ENCODE peak calls at places on chromosomes 7 and 10, in six cellular contexts. Q is sigmoid colon, E is cardiac muscle cell, Z is pancreas, W is IMR-90, S is Peyer's patch. B is an unnamed sample. For H3K4me1, the result is how much of the 10 kb centered on the place peaks cover.

GRCh38 chr10:51371725-51372124 is 297.4 kb downstream of the PRKG1 start:
- DNase-seq in Q (no peak), E (no peak), Z (no peak), W (no peak), S (no peak), B (no peak)

GRCh38 chr10:3169271-3169670 is 3.3 kb downstream of the PITRM1 start:
- DNase-seq in Q (no peak), E (no peak), Z (no peak), W (no peak), S (no peak), B (no peak)

GRCh38 chr10:60110739-60111138 is 204.4 kb upstream of the CCDC6 start:
- DNase-seq in Q (no peak), E (no peak), Z (no peak), W (no peak), S (no peak), B (no peak)

GRCh38 chr10:109427421-109427820 is 495.9 kb downstream of the XPNPEP1 start:
- DNase-seq in Q (no peak), E (no peak), Z (no peak), W (peak), S (no peak), B (peak)

GRCh38 chr7:142697270-142697669 is 52.0 kb upstream of the PRSS1 start:
- DNase-seq in Q (no peak), E (no peak), Z (no peak), W (no peak), S (no peak), B (no peak)

GRCh38 chr10:88989824-88990527 is 622 bp upstream of the FAS start:
- DNase-seq in Q (peak), E (peak), Z (no peak), W (peak), S (no peak), B (no peak)

GRCh38 chr7:142188159-142188558 is 69.7 kb downstream of the PRSS58 start:
- DNase-seq in Q (no peak), E (no peak), Z (no peak), W (no peak), S (no peak), B (no peak)

GRCh38 chr7:84314263-84314662 is 119.7 kb upstream of the SEMA3A start:
- DNase-seq in Q (no peak), E (no peak), Z (no peak), W (no peak), S (no peak), B (no peak)

GRCh38 chr10:122853665-122854313 is 8.1 kb upstream of the CUZD1 start:
- DNase-seq in Q (no peak), E (no peak), Z (no peak), W (peak), S (no peak), B (no peak)

GRCh38 chr7:112888781-112889180 is 98.6 kb upstream of the TMEM168 start:
- DNase-seq in Q (no peak), E (no peak), Z (no peak), W (no peak), S (no peak), B (no peak)

GRCh38 chr7:129176853-129177369 is 11.5 kb upstream of the SMO start:
- DNase-seq in Q (no peak), E (no peak), Z (no peak), W (no peak), S (no peak), B (no peak)

GRCh38 chr10:79405221-79405994 is 40.0 kb downstream of the ZCCHC24 start:
- DNase-seq in Q (peak), E (peak), Z (no peak), W (no peak), S (no peak), B (no peak)

GRCh38 chr7:149450821-149451220 is 10.0 kb downstream of the ZNF777 start:
- DNase-seq in Q (no peak), E (no peak), Z (no peak), W (no peak), S (no peak), B (no peak)

GRCh38 chr7:127872122-127872521 is 159.1 kb downstream of the LRRC4 start:
- DNase-seq in Q (no peak), E (no peak), Z (no peak), W (no peak), S (no peak), B (no peak)

GRCh38 chr10:14380746-14381145 is 50.0 kb upstream of the FRMD4A start:
- DNase-seq in Q (no peak), E (no peak), Z (peak), W (no peak), S (no peak), B (no peak)

GRCh38 chr7:10022957-10023356 is 950.7 kb upstream of the PHF14 start:
- DNase-seq in Q (no peak), E (no peak), Z (peak), W (no peak), S (no peak), B (peak)

GRCh38 chr7:14196555-14196954 is 207.1 kb upstream of the ETV1 start:
- DNase-seq in Q (no peak), E (peak), Z (no peak), W (peak), S (no peak), B (no peak)

GRCh38 chr10:103745264-103746247 is 109.8 kb downstream of the SH3PXD2A start:
- DNase-seq in Q (no peak), E (no peak), Z (no peak), W (peak), S (peak), B (peak)

GRCh38 chr7:96499532-96499931 is 177.6 kb upstream of the SLC25A13 start:
- DNase-seq in Q (no peak), E (no peak), Z (no peak), W (no peak), S (no peak), B (no peak)

GRCh38 chr10:80324086-80324485 is 32.5 kb downstream of the DYDC1 start:
- DNase-seq in Q (no peak), E (peak), Z (no peak), W (peak), S (no peak), B (no peak)

GRCh38 chr10:78846770-78847169 is 222.0 kb upstream of the ZMIZ1 start:
- DNase-seq in Q (peak), E (no peak), Z (no peak), W (no peak), S (no peak), B (no peak)

GRCh38 chr7:66847879-66848810 is 72.9 kb upstream of the TMEM248 start:
- DNase-seq in Q (no peak), E (peak), Z (no peak), W (peak), S (no peak), B (no peak)

GRCh38 chr7:66840316-66840715 is 80.7 kb upstream of the TMEM248 start:
- DNase-seq in Q (peak), E (no peak), Z (no peak), W (no peak), S (no peak), B (no peak)

GRCh38 chr7:66845382-66846095 is 75.5 kb upstream of the TMEM248 start:
- DNase-seq in Q (no peak), E (peak), Z (peak), W (no peak), S (no peak), B (peak)

GRCh38 chr7:66841898-66842297 is 79.1 kb upstream of the TMEM248 start:
- DNase-seq in Q (peak), E (no peak), Z (no peak), W (no peak), S (no peak), B (no peak)

DNA sequence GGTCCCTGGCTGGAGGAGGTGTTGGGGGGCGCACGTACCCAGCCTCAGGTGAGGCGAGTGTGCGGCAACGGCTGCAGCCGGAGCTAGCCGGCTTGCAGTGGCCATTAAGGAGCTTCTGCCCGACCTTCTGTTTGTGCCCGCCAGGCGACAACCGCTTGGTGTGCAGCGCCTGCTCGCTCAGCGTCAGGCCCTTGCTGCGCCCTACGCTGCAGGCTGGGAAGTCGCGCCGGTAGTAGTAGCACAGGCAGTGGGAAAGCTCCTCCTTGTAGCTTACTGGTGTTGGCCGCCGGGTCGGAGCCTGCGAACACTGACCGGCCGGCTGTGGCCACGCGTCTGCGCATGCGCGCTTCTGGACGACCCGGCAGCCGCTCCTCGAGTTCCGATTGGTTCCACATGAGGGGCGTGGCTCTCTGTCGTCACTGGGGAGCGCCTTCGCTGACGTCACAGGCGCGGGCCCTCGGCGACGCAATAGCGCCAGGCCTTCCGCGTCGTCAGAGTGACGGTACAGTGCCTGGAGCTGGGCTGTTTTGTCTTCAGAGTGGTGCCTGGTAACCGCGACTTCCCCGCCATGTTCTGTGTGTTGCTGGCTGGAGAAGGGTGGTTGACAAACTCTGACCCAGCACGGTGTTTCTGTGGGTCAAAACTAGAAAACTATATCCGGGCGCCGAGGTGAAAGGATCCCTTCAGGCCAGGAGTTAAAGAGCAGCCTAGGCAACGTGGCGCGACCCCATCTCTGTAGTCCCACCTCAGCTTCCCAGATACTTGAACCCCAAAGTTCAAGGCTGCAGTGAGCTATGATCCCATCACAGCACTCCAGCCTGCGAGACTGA is 76.3 kb upstream of the TMEM248 start:
- DNase-seq in Q (peak), E (peak), Z (peak), W (peak), S (peak), B (peak)
- TF ChIP-seq CTCF in Q (peak), E (peak), Z (peak), W (peak), S (peak), B (no peak)

DNA sequence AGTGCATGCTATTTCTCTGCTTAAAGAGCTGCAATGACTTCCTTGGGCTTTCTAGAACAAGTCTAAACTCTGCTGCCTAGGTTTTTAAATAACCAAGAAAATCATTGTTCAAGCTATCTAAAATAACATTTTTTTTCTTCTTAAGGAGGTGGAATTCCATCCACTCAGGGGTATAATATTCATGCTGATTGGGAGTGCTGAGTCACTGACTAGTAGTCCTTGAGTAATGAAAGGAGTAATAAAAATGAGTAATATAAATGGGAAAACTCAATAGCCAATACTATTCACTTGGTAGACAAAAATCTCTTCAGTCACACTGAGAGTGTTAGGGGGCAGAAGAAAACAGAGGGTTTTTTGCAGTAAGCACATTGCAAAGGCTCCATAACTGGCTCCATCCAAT is 72.0 kb downstream of the GFRA1 start:
- DNase-seq in Q (no peak), E (no peak), Z (no peak), W (peak), S (no peak), B (no peak)
- H3K4me1 ChIP-seq in Q (under half), E (under half), Z (under half), W (under half), S (under half), B (under half)

GRCh38 chr10:95245425-95246055 is 45.3 kb downstream of the PDLIM1 start:
- DNase-seq in Q (no peak), E (no peak), Z (no peak), W (peak), S (no peak), B (no peak)

GRCh38 chr10:95244152-95244551 is 46.7 kb downstream of the PDLIM1 start:
- DNase-seq in Q (no peak), E (no peak), Z (no peak), W (no peak), S (no peak), B (no peak)

GRCh38 chr10:95242581-95243317 is 48.1 kb downstream of the PDLIM1 start:
- DNase-seq in Q (no peak), E (peak), Z (peak), W (peak), S (no peak), B (peak)

GRCh38 chr10:95241533-95241932 is 47.5 kb downstream of the ACSM6 start:
- DNase-seq in Q (no peak), E (no peak), Z (no peak), W (no peak), S (no peak), B (no peak)

GRCh38 chr10:95243318-95243617 is 47.5 kb downstream of the PDLIM1 start:
- DNase-seq in Q (no peak), E (no peak), Z (no peak), W (no peak), S (no peak), B (no peak)
- TF ChIP-seq CTCF in Q (no peak), E (no peak), Z (no peak), W (no peak), S (no peak), B (no peak)

DNA sequence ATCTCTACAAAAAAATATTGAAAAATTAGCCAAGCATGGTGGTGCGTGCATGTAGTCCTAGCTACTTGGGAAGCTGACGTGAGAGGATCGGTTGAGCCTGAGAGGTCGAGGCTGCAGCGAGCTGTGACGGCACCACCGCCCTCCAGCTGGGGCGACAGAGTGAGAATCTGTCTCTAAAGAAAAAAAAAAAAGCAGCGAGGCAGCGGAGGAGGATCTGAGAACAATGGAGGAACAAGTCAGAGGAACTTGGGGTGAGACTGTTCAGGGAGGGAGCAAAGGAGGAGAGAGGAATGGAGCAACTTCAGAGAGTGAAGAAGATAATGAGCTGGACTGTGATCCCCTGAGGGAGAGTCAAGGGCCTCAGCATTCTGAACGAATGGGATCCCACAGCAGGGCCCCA is 85.4 kb downstream of the MKX start:
- DNase-seq in Q (no peak), E (no peak), Z (no peak), W (no peak), S (no peak), B (no peak)
- H3K4me1 ChIP-seq in Q (under half), E (under half), Z (under half), W (under half), S (under half), B (under half)

DNA sequence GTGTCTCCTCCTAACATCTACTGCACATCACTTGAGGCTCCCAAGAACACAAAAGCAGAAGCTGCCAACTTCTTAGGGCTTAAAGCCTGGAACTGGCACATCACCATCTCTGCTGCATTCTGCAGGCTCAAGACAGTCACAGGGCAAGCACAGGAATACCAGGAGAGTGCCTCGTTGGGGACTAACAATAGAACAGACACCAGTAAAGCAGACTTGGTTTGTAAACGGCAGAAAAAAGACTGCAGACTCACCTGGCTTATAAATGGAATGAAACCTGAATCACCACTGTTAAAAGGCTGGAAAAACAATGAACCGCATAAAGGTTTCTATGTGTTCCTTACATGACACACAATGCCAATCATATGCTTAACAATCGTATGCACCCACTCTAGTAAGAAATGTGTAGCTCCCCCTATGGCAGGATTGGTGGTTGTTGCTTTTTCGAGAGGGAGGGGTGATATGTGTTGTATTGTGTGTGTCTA is 12.8 kb downstream of the RHEB start:
- DNase-seq in Q (peak), E (no peak), Z (no peak), W (no peak), S (no peak), B (no peak)
- TF ChIP-seq CTCF in Q (no peak), E (no peak), Z (no peak), W (no peak), S (no peak), B (peak)

DNA sequence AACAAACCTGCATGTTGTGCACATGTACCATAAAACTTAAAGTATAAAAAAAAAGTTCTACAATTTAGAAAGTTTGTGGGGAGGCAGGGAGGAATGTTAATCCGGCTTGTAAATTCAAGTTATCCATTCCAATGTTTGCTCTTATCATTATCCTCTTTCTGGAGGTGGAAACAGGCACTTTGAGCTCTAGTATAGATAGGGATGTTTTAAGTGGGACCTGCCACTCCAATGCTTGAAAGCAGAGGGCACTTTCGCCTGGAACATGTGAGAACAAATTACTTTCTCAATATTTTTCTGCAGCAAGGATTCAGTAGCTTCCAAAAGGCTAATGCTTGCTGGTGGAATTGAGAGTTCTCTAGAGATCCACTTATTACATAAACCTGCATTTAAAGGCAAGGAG is 45.6 kb downstream of the FEZF1 start:
- DNase-seq in Q (no peak), E (no peak), Z (no peak), W (no peak), S (no peak), B (no peak)
- H3K4me1 ChIP-seq in Q (under half), E (under half), Z (under half), W (under half), S (under half), B (under half)

GRCh38 chr7:74625446-74625845 is 32.1 kb upstream of the GTF2I start:
- DNase-seq in Q (no peak), E (peak), Z (no peak), W (peak), S (no peak), B (no peak)
- TF ChIP-seq CTCF in Q (no peak), E (peak), Z (no peak), W (peak), S (no peak), B (no peak)

DNA sequence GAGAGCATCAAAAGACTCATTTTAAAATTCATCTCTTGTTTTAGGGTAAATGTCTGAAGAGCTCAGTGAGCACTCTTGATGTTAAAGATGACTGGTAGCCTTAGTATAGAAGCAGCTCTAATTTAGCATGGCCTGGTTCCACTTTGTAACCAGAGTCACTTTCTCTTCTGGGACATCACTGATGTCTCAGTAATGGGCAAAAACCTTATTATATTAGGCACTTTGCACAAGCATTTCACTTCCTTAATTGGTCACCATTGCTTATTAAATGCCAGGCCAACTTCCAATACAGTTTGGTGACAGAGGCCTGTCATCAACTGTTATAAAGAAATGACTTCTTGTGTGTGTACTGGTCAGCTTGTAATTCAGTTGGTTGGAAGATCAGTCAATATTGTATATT is 53.0 kb downstream of the STEAP1B start:
- DNase-seq in Q (no peak), E (no peak), Z (no peak), W (no peak), S (no peak), B (no peak)
- H3K4me1 ChIP-seq in Q (under half), E (under half), Z (under half), W (under half), S (under half), B (under half)

B was measured in Caco-2.